ENCODE peak calls at places on chromosomes 3 and 15, in six cellular contexts. J, S, A, Y, M and G are unnamed samples.

GRCh38 chr3:142022381-142022780 is 127.0 kb downstream of the TFDP2 start:
- DNase-seq in J (peak; percentile 27), S (no peak), A (no peak), Y (peak; percentile 37), M (no peak), G (peak; percentile 45)

GRCh38 chr3:128309026-128309425 is 155.7 kb downstream of the EEFSEC start:
- DNase-seq in J (no peak), S (no peak), A (no peak), Y (no peak), M (peak; percentile 34), G (no peak)

GRCh38 chr3:8884630-8885290 is 78.5 kb downstream of the RAD18 start:
- DNase-seq in J (no peak), S (no peak), A (no peak), Y (no peak), M (no peak), G (no peak)

GRCh38 chr3:197353001-197353866 is 54.8 kb upstream of the DLG1 start:
- DNase-seq in J (no peak), S (no peak), A (no peak), Y (no peak), M (no peak), G (no peak)

GRCh38 chr15:80608688-80609087 is 86.4 kb upstream of the ABHD17C start:
- DNase-seq in J (no peak), S (no peak), A (no peak), Y (no peak), M (peak; percentile 7), G (no peak)

GRCh38 chr3:46423588-46423987 is 16.5 kb downstream of the CCRL2 start:
- DNase-seq in J (no peak), S (no peak), A (peak; percentile 3), Y (no peak), M (no peak), G (no peak)

GRCh38 chr15:96338772-96339661 is 8.5 kb downstream of the NR2F2 start:
- DNase-seq in J (peak; percentile 28), S (no peak), A (peak; percentile 89), Y (no peak), M (no peak), G (no peak)

GRCh38 chr3:183634707-183635106 is 716 bp upstream of the KLHL24 start:
- DNase-seq in J (no peak), S (no peak), A (no peak), Y (no peak), M (no peak), G (no peak)

GRCh38 chr3:184337315-184337714 is at the start of gene FAM131A:
- DNase-seq in J (peak; percentile 19), S (no peak), A (no peak), Y (no peak), M (no peak), G (no peak)

GRCh38 chr3:155270485-155271342 is 22.8 kb downstream of the STRIT1 start:
- DNase-seq in J (no peak), S (peak; percentile 15), A (no peak), Y (peak; percentile 56), M (no peak), G (no peak)

GRCh38 chr15:58566029-58566428 is 134.2 kb downstream of the LIPC start:
- DNase-seq in J (no peak), S (no peak), A (no peak), Y (no peak), M (peak; percentile 17), G (no peak)

GRCh38 chr3:66241466-66241865 is 20.7 kb downstream of the SLC25A26 start:
- DNase-seq in J (no peak), S (no peak), A (no peak), Y (no peak), M (no peak), G (no peak)

GRCh38 chr15:58521293-58521991 is 89.7 kb downstream of the LIPC start:
- DNase-seq in J (peak; percentile 53), S (peak; percentile 36), A (peak; percentile 42), Y (peak; percentile 88), M (no peak), G (no peak)

GRCh38 chr3:126208182-126208581 is 27.8 kb upstream of the ALDH1L1 start:
- DNase-seq in J (no peak), S (no peak), A (no peak), Y (no peak), M (no peak), G (no peak)

GRCh38 chr3:126209741-126210140 is 29.4 kb upstream of the ALDH1L1 start:
- DNase-seq in J (no peak), S (no peak), A (no peak), Y (no peak), M (no peak), G (no peak)

GRCh38 chr3:126207166-126207565 is 26.8 kb upstream of the ALDH1L1 start:
- DNase-seq in J (no peak), S (no peak), A (no peak), Y (no peak), M (no peak), G (no peak)

GRCh38 chr3:126205717-126206655 is 25.6 kb upstream of the ALDH1L1 start:
- DNase-seq in J (no peak), S (no peak), A (no peak), Y (no peak), M (no peak), G (no peak)

DNA sequence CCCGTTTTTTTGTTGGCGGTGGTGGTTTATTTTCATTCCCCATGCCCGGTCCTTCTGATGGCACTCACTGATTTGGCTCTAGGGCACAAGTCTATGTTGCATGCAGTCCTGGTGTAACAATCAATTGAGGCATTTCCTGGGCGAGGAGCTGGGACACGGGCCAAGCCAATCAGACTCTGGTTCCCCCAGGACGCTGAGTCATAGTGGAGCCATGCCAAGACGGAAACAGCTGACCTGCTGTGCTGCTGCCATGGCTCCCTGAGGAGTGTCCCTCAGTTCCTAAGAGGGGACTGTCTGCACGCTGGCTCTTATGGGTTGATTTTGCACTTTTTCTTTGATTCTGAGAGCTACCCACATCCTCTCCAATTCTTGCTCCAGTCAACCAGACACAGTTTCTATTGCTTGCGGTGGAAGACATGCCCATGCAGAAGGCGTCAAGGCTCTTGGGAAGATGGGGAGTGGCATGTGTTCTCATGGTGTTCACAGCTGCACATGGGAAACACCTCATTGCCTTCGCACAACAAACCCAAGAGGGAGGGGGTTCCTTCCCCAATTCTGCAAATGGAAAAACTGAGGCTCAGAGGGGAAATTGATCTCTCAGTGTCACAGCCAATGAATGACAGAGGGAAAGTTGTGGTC is 28.4 kb upstream of the ALDH1L1 start:
- DNase-seq in J (no peak), S (no peak), A (peak; percentile 52), Y (no peak), M (no peak), G (no peak)
- TF ChIP-seq CREB1 in J (no peak), S (no peak), A (no peak), Y (no peak), M (no peak), G (no peak)

DNA sequence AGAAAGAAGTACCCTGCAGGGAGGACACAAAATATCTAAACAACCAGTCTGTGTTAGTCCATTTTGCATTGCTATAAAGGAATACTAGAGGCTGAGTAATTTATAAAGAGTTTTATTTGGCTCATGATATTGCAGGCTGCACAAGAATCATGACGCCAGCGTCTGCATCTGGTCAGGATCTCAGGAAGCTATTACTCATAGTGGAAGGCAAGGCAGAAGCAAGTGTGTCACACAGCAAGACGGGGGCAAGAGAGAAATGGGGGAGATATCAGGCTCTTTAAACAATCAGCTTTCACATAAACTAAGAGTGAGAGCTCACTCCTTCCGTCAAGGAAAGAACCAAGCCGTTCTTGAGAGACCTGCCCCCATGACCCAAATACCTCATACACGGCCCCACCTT is 614.8 kb downstream of the ZIC1 start:
- DNase-seq in J (no peak), S (no peak), A (no peak), Y (no peak), M (no peak), G (no peak)
- TF ChIP-seq CREB1 in J (no peak), S (no peak), A (no peak), Y (no peak), M (no peak), G (no peak)

DNA sequence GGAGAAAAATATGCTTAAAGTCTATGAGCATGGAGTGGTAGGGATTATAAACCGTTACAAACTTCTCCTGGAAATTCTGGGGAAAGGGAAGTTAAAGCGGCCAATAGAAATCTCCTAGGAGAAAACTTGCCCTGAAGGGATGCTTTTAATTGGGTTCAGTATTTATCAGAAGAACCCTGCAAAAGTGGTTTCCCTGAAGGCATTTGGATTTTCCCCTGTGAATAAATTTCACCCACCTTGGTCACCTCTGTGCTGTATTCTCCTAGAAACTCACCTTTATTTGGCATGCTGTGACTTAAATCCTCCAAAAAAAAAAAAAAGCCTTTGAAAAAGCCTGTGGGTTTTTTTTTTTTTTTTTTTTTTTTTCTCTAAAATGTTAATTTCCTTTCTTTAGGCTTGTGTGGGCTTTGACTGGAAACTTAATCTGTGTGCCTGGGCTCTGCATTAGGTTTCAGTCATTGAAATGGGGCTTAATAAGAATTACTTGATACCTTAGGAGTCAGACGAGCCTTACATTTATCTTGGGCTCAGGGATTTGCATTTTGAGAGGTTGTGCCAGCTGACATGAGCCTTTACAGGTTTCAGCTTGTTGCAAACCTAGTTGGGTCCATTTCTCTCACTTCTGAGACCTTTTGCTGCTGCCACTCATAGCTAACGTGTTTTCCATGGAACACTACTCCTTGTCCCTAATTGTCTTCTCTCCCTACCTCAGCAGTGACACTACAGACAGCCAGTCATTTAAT is 22.0 kb downstream of the TGFBR2 start:
- DNase-seq in J (peak; percentile 38), S (no peak), A (no peak), Y (no peak), M (no peak), G (no peak)
- TF ChIP-seq CREB1 in J (no peak), S (no peak), A (no peak), Y (no peak), M (no peak), G (no peak)

GRCh38 chr15:51267714-51268105 is 70.7 kb downstream of the CYP19A1 start:
- DNase-seq in J (peak; percentile 36), S (peak; percentile 29), A (no peak), Y (no peak), M (peak; percentile 52), G (no peak)
- TF ChIP-seq CREB1 in J (no peak), S (no peak), A (no peak), Y (no peak), M (no peak), G (no peak)

GRCh38 chr15:56778761-56779160 is 45.5 kb upstream of the ZNF280D start:
- DNase-seq in J (no peak), S (no peak), A (no peak), Y (no peak), M (no peak), G (no peak)

GRCh38 chr15:56772868-56773639 is 39.7 kb upstream of the ZNF280D start:
- DNase-seq in J (peak; percentile 61), S (no peak), A (peak; percentile 86), Y (no peak), M (no peak), G (no peak)

GRCh38 chr15:56776839-56777238 is 43.5 kb upstream of the ZNF280D start:
- DNase-seq in J (no peak), S (no peak), A (no peak), Y (no peak), M (no peak), G (no peak)

GRCh38 chr15:56774356-56774755 is 41.0 kb upstream of the ZNF280D start:
- DNase-seq in J (no peak), S (no peak), A (no peak), Y (no peak), M (no peak), G (no peak)

DNA sequence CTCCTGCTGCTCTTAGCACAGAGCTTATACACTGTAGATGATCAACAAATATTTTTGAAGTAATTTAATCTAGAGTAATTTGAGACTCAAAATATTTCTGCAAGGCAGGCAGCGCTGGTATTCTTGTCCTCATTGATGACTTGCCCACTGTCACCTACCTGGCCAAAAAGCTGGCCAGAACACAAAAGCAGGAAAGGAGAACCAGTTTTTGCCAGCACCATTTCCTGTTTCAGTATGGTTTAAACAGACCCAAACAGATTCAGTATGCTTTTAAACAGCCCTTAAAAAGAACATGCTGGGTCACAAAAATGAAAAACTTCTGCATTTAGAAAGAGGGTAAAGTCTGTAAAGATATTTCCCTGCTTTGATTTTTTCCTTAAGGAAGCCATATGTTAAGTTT is 42.3 kb upstream of the ZNF280D start:
- DNase-seq in J (no peak), S (no peak), A (no peak), Y (no peak), M (no peak), G (no peak)
- TF ChIP-seq CREB1 in J (no peak), S (no peak), A (no peak), Y (no peak), M (no peak), G (no peak)